ENCODE peak calls at places on chromosomes 3 and 15, in five cellular contexts. W is left ventricle myocardium inferior, R is PC-9, L is GM12865, E is AG10803. M is an unnamed sample.

GRCh38 chr3:71201939-71202338 is 381.6 kb downstream of the FOXP1 start:
- DNase-seq in W (peak), R (no peak), L (no peak), E (peak), M (peak)

GRCh38 chr15:66899555-66900350 is 165.6 kb upstream of the SMAD3 start:
- DNase-seq in W (no peak), R (no peak), L (no peak), E (peak), M (no peak)

GRCh38 chr3:156150434-156151066 is 30.2 kb downstream of the KCNAB1 start:
- DNase-seq in W (no peak), R (peak), L (peak), E (peak), M (peak)

GRCh38 chr15:39789736-39790135 is 7.1 kb upstream of the FSIP1 start:
- DNase-seq in W (no peak), R (no peak), L (no peak), E (peak), M (no peak)

GRCh38 chr3:189646902-189647542 is 15.8 kb downstream of the TP63 start:
- DNase-seq in W (no peak), R (no peak), L (no peak), E (no peak), M (no peak)

GRCh38 chr3:105997800-105998526 is 129.2 kb upstream of the CBLB start:
- DNase-seq in W (no peak), R (peak), L (no peak), E (peak), M (peak)

GRCh38 chr15:57506422-57506821 is 85.3 kb upstream of the MYZAP start:
- DNase-seq in W (no peak), R (no peak), L (no peak), E (no peak), M (no peak)

GRCh38 chr3:169310190-169310918 is 353.2 kb downstream of the MECOM start:
- DNase-seq in W (no peak), R (peak), L (no peak), E (no peak), M (no peak)

GRCh38 chr3:5731100-5731499 is 543.6 kb downstream of the EDEM1 start:
- DNase-seq in W (no peak), R (no peak), L (peak), E (no peak), M (no peak)

GRCh38 chr3:16448691-16449090 is 64.8 kb downstream of the RFTN1 start:
- DNase-seq in W (peak), R (peak), L (no peak), E (peak), M (peak)

GRCh38 chr3:70185661-70186060 is 126.8 kb downstream of the MDFIC2 start:
- DNase-seq in W (no peak), R (no peak), L (no peak), E (no peak), M (no peak)

GRCh38 chr3:72258786-72259185 is 473.8 kb upstream of the PROK2 start:
- DNase-seq in W (no peak), R (no peak), L (no peak), E (no peak), M (no peak)

GRCh38 chr15:33789141-33789540 is 179.2 kb upstream of the CHRM5 start:
- DNase-seq in W (no peak), R (no peak), L (no peak), E (peak), M (peak)

GRCh38 chr3:189712906-189713483 is 81.8 kb downstream of the TP63 start:
- DNase-seq in W (no peak), R (no peak), L (no peak), E (peak), M (no peak)

GRCh38 chr3:186985713-186986364 is 55.5 kb downstream of the ST6GAL1 start:
- DNase-seq in W (no peak), R (peak), L (peak), E (no peak), M (peak)

GRCh38 chr3:157107644-157108133 is 52.3 kb downstream of the CCNL1 start:
- DNase-seq in W (no peak), R (peak), L (no peak), E (peak), M (no peak)

GRCh38 chr3:79011821-79012529 is 755.8 kb downstream of the ROBO1 start:
- DNase-seq in W (no peak), R (no peak), L (no peak), E (no peak), M (no peak)

GRCh38 chr15:60047701-60048100 is 43.6 kb downstream of the FOXB1 start:
- DNase-seq in W (no peak), R (no peak), L (no peak), E (peak), M (peak)

GRCh38 chr3:30778923-30779322 is 115.5 kb downstream of the GADL1 start:
- DNase-seq in W (no peak), R (no peak), L (no peak), E (no peak), M (no peak)

GRCh38 chr15:90836296-90836871 is 32.0 kb upstream of the FURIN start:
- DNase-seq in W (no peak), R (no peak), L (no peak), E (peak), M (peak)

GRCh38 chr3:15936347-15936746 is 138.6 kb upstream of the ANKRD28 start:
- DNase-seq in W (no peak), R (no peak), L (no peak), E (peak), M (no peak)

GRCh38 chr3:117248149-117248548 is 538.6 kb downstream of the TUSC7 start:
- DNase-seq in W (no peak), R (no peak), L (no peak), E (no peak), M (no peak)

GRCh38 chr15:29682361-29682760 is 139.9 kb downstream of the TJP1 start:
- DNase-seq in W (no peak), R (no peak), L (no peak), E (no peak), M (no peak)

GRCh38 chr3:101796076-101796475 is 17.1 kb downstream of the NXPE3 start:
- DNase-seq in W (no peak), R (no peak), L (no peak), E (no peak), M (no peak)

GRCh38 chr15:71610991-71611720 is 199.2 kb upstream of the NR2E3 start:
- DNase-seq in W (no peak), R (no peak), L (no peak), E (peak), M (no peak)

GRCh38 chr3:39347586-39347876 is 18.0 kb downstream of the CCR8 start:
- DNase-seq in W (no peak), R (no peak), L (no peak), E (no peak), M (no peak)

GRCh38 chr15:78392430-78392829 is 45.6 kb upstream of the IREB2 start:
- DNase-seq in W (no peak), R (peak), L (no peak), E (no peak), M (no peak)

GRCh38 chr3:52836991-52837390 is 2.2 kb upstream of the MUSTN1 start:
- DNase-seq in W (no peak), R (no peak), L (no peak), E (no peak), M (no peak)

GRCh38 chr15:29698030-29698701 is 124.1 kb downstream of the TJP1 start:
- DNase-seq in W (no peak), R (peak), L (no peak), E (peak), M (peak)

GRCh38 chr3:69776926-69777581 is 37.8 kb downstream of the MITF start:
- DNase-seq in W (no peak), R (no peak), L (no peak), E (no peak), M (no peak)

GRCh38 chr3:54836876-54837275 is 91.0 kb downstream of the LRTM1 start:
- DNase-seq in W (no peak), R (no peak), L (no peak), E (no peak), M (no peak)

GRCh38 chr15:83248151-83248851 is 36.2 kb downstream of the BNC1 start:
- DNase-seq in W (no peak), R (peak), L (peak), E (peak), M (peak)

GRCh38 chr15:98978153-98978552 is 29.4 kb downstream of the PGPEP1L start:
- DNase-seq in W (no peak), R (no peak), L (peak), E (no peak), M (no peak)

GRCh38 chr3:28186748-28187147 is 54.7 kb upstream of the CMC1 start:
- DNase-seq in W (no peak), R (no peak), L (no peak), E (no peak), M (no peak)

GRCh38 chr3:171753665-171754408 is 56.4 kb downstream of the PLD1 start:
- DNase-seq in W (no peak), R (no peak), L (peak), E (peak), M (peak)

GRCh38 chr3:14142567-14143270 is 17.9 kb downstream of the TMEM43 start:
- DNase-seq in W (no peak), R (no peak), L (no peak), E (no peak), M (no peak)

DNA sequence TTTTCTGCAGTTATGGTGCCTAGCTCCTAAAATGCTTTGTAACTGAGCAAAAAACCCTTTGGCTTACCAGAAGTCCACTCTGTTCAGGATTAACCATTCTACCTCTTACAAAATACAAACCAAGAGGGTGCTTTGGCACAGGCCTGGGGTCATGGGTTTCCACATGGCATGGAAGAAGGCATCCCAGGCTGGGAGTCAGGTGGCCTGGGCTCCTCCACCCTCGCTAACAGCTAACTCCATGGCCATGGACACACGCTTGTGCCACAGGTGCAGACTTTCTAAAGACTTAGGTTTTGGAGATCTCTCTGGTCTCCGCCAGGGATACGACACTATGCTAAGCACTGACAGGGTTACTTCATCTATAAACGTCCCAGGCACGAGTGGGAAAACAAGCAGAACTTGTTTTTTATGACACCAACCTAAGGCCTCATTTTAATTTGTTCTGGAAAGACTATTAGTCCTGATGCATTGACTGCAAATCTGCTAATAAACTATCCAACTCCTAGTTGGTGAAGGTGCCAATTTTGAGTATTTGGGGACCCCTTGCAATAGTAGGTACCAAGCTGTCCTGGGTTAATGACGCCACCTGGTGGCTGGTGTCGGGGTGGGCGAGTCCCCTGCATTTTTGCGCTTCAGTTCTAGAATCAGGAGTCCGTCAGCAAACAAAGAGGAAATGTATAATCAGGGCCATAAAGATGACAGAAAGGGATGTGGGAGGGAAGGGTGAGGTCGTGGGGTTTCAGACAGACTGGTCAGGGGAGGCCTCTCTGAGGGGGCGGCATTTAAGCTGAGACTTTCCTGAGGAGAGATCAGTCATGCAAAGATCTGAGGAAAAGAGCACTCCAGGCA is 10.3 kb upstream of the ALDH1A3 start:
- DNase-seq in W (no peak), R (no peak), L (no peak), E (no peak), M (no peak)
- TF ChIP-seq CTCF in W (no peak), R (peak), L (peak), E (peak), M (peak)

DNA sequence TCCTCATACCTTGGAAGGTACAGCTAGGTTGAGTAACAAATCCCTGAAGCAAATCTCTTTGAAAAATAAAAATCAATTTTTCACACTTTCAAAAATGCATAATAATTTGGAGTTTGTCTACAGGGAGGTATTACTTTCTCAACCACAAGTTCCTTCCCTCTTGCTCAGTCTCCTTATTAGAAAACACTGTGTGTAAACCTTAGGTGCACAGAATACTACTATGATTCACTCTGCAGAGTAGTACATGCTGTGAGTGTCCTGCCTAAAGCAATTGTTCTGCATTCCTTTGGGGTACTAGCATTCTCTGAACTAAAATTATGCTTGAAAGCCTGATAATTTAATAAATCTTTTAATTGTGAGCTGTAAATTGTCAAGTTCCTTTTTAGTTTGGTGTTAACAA is 115.9 kb upstream of the EPHA3 start:
- DNase-seq in W (no peak), R (no peak), L (no peak), E (peak), M (no peak)
- H3K4me3 ChIP-seq in W (no peak), R (no peak), L (no peak), E (no peak), M (no peak)

DNA sequence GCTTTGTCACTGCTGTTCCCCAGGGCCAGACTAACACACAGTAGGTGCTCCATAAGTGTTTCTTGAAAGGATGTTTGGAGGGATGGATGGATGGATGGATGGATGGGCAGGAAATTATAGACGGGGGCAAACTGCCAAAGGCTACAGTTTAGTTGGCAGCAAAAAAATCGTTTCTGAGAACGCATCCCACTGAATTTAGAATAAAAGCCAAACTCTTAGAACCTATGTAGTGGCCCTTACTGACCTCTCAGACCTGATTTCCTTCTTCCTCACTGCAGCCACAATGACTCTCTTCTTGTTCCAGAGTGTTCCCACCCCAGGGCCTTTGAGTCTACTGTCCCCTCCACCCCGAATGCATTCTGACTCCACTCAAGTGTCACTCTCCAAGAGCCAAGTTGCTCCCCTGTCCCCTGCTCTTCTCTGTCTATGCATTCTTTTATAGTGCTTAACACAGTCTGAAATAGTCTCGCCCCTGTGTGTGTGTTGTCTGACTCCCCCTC is 5.2 kb upstream of the GATA2 start:
- DNase-seq in W (no peak), R (no peak), L (no peak), E (no peak), M (no peak)
- TF ChIP-seq CTCF in W (no peak), R (peak), L (no peak), E (no peak), M (no peak)

GRCh38 chr15:65037279-65037678 is 7.8 kb upstream of the MTFMT start:
- DNase-seq in W (no peak), R (no peak), L (no peak), E (no peak), M (no peak)

GRCh38 chr15:65033659-65034269 is 4.3 kb upstream of the MTFMT start:
- DNase-seq in W (no peak), R (no peak), L (peak), E (peak), M (peak)

GRCh38 chr15:65038428-65038827 is 6.8 kb upstream of the SLC51B start:
- DNase-seq in W (no peak), R (no peak), L (no peak), E (no peak), M (no peak)

GRCh38 chr15:65032823-65033537 is 3.5 kb upstream of the MTFMT start:
- DNase-seq in W (peak), R (peak), L (peak), E (peak), M (peak)

GRCh38 chr15:65034719-65035118 is 5.3 kb upstream of the MTFMT start:
- DNase-seq in W (no peak), R (no peak), L (no peak), E (no peak), M (no peak)
- H3K4me3 ChIP-seq in W (no peak), R (no peak), L (no peak), E (no peak), M (no peak)

GRCh38 chr3:152183473-152183872 is 85.3 kb upstream of the MBNL1 start:
- DNase-seq in W (peak), R (no peak), L (peak), E (no peak), M (peak)
- TF ChIP-seq CTCF in W (peak), R (no peak), L (peak), E (peak), M (peak)

GRCh38 chr15:89806565-89807550 is 7.8 kb downstream of the ANPEP start:
- DNase-seq in W (no peak), R (no peak), L (no peak), E (no peak), M (no peak)
- H3K4me3 ChIP-seq in W (no peak), R (no peak), L (no peak), E (no peak), M (no peak)

GRCh38 chr3:170431054-170431453 is 12.4 kb downstream of the CLDN11 start:
- DNase-seq in W (no peak), R (no peak), L (no peak), E (no peak), M (no peak)
- TF ChIP-seq CTCF in W (no peak), R (no peak), L (no peak), E (peak), M (no peak)

DNA sequence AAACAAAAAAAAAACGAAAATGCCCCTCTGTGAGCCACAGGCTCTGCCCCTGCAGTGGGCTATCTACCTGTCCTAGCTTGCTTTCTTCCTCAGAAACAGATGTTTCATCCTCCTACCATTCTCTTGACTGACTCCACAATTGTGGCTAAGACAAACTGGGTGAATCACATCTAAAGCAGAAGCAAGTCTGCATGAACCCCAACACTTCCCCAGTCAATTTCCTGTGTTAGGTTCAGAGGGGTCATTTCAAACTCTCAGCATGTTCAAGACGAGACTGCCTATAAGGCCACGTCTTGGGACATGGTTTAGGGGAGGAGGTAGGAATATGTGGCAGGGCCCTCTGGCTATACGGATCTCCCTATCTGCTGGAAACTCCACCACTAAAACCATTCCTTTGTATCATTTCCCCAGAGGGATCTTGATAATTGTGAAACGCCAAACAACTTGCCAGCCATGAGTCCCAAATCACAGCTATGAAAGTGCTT is 28.6 kb upstream of the ANKDD1A start:
- DNase-seq in W (no peak), R (no peak), L (peak), E (peak), M (peak)
- H3K4me3 ChIP-seq in W (no peak), R (no peak), L (no peak), E (no peak), M (no peak)

GRCh38 chr3:193563999-193564398 is 9.3 kb upstream of the ATP13A4 start:
- DNase-seq in W (no peak), R (no peak), L (peak), E (no peak), M (no peak)
- TF ChIP-seq CTCF in W (peak), R (no peak), L (no peak), E (no peak), M (no peak)